ENCODE peak calls at places on chromosomes 16 and 17, in nine cellular contexts. Z is fibroblast of pulmonary artery, N is AG04450, G is heart right ventricle, C is sigmoid colon, R is mesendoderm, Y is cardiac muscle cell, E is Karpas-422, U is AG20443. T is an unnamed sample.

GRCh38 chr16:1342526-1343427 is 8.9 kb downstream of the TSR3 start:
- DNase-seq in Z (peak; percentile 89), N (peak; percentile 43), G (peak; percentile 89), C (peak; percentile 91), R (peak; percentile 98), Y (peak; percentile 83), E (peak; percentile 99), U (peak; percentile 92), T (peak; percentile 86)

GRCh38 chr17:20022701-20023100 is 13.5 kb downstream of the SPECC1 start:
- DNase-seq in Z (no peak), N (no peak), G (no peak), C (no peak), R (no peak), Y (no peak), E (no peak), U (peak; percentile 9), T (no peak)

GRCh38 chr16:5024632-5025031 is 9.1 kb downstream of the NAGPA start:
- DNase-seq in Z (peak; percentile 24), N (no peak), G (no peak), C (no peak), R (no peak), Y (no peak), E (peak; percentile 74), U (no peak), T (peak; percentile 18)

GRCh38 chr17:78974635-78975591 is 4.8 kb downstream of the LGALS3BP start:
- DNase-seq in Z (peak; percentile 80), N (peak; percentile 55), G (peak; percentile 54), C (peak; percentile 93), R (peak; percentile 57), Y (peak; percentile 85), E (peak; percentile 84), U (peak; percentile 86), T (peak; percentile 86)

GRCh38 chr17:49530118-49530517 is 35.0 kb downstream of the NGFR start:
- DNase-seq in Z (no peak), N (no peak), G (no peak), C (no peak), R (no peak), Y (no peak), E (no peak), U (no peak), T (no peak)

GRCh38 chr16:27980919-27981670 is 82.4 kb downstream of the GSG1L start:
- DNase-seq in Z (no peak), N (no peak), G (no peak), C (no peak), R (no peak), Y (no peak), E (no peak), U (no peak), T (no peak)

GRCh38 chr17:67245694-67246397 is 850 bp upstream of the HELZ start:
- DNase-seq in Z (no peak), N (no peak), G (peak; percentile 11), C (no peak), R (peak; percentile 89), Y (no peak), E (peak; percentile 60), U (peak; percentile 33), T (no peak)

GRCh38 chr17:74373838-74374606 is 6.7 kb downstream of the GPR142 start:
- DNase-seq in Z (no peak), N (no peak), G (peak; percentile 27), C (no peak), R (no peak), Y (no peak), E (no peak), U (no peak), T (no peak)

GRCh38 chr17:47172698-47173565 is 16.2 kb downstream of the CDC27 start:
- DNase-seq in Z (peak; percentile 15), N (no peak), G (no peak), C (no peak), R (no peak), Y (peak; percentile 27), E (no peak), U (no peak), T (no peak)

GRCh38 chr17:61106354-61106753 is 293.3 kb upstream of the TBX2 start:
- DNase-seq in Z (no peak), N (no peak), G (no peak), C (no peak), R (no peak), Y (no peak), E (no peak), U (no peak), T (no peak)

GRCh38 chr17:10737168-10737622 is 7.4 kb upstream of the TMEM220 start:
- DNase-seq in Z (peak; percentile 66), N (peak; percentile 24), G (peak; percentile 54), C (peak; percentile 80), R (peak; percentile 70), Y (peak; percentile 74), E (peak; percentile 67), U (peak; percentile 81), T (peak; percentile 44)

GRCh38 chr16:9113707-9114106 is 22.3 kb downstream of the HAPSTR1 start:
- DNase-seq in Z (no peak), N (no peak), G (no peak), C (no peak), R (no peak), Y (no peak), E (no peak), U (no peak), T (no peak)

GRCh38 chr17:77628035-77628434 is 330.5 kb upstream of the TNRC6C start:
- DNase-seq in Z (no peak), N (no peak), G (no peak), C (no peak), R (no peak), Y (no peak), E (no peak), U (no peak), T (no peak)

GRCh38 chr16:19808061-19808621 is 76.5 kb downstream of the GPRC5B start:
- DNase-seq in Z (no peak), N (no peak), G (no peak), C (peak; percentile 36), R (no peak), Y (peak; percentile 40), E (no peak), U (no peak), T (no peak)

GRCh38 chr17:51507444-51507843 is 247.1 kb downstream of the UTP18 start:
- DNase-seq in Z (no peak), N (no peak), G (no peak), C (no peak), R (no peak), Y (no peak), E (peak; percentile 24), U (no peak), T (no peak)

GRCh38 chr17:67628580-67629013 is 89.1 kb upstream of the NOL11 start:
- DNase-seq in Z (peak; percentile 43), N (no peak), G (no peak), C (no peak), R (peak; percentile 51), Y (peak; percentile 38), E (peak; percentile 51), U (peak; percentile 24), T (no peak)

GRCh38 chr17:60724647-60725046 is 47.0 kb downstream of the BCAS3 start:
- DNase-seq in Z (no peak), N (no peak), G (no peak), C (no peak), R (no peak), Y (no peak), E (no peak), U (no peak), T (no peak)

GRCh38 chr16:21946889-21947635 is 6.1 kb upstream of the UQCRC2 start:
- DNase-seq in Z (no peak), N (no peak), G (no peak), C (no peak), R (peak; percentile 6), Y (no peak), E (no peak), U (no peak), T (no peak)

GRCh38 chr17:81035389-81036127 is 607 bp downstream of the BAIAP2 start:
- DNase-seq in Z (no peak), N (no peak), G (no peak), C (no peak), R (no peak), Y (peak; percentile 42), E (no peak), U (peak; percentile 32), T (peak; percentile 14)

GRCh38 chr16:24838554-24839266 is 7.1 kb upstream of the SLC5A11 start:
- DNase-seq in Z (peak; percentile 83), N (no peak), G (no peak), C (no peak), R (no peak), Y (peak; percentile 84), E (no peak), U (peak; percentile 77), T (peak; percentile 62)

GRCh38 chr17:55273579-55274370 is 9.0 kb downstream of the HLF start:
- DNase-seq in Z (no peak), N (no peak), G (peak; percentile 71), C (peak; percentile 93), R (no peak), Y (no peak), E (peak; percentile 4), U (peak; percentile 46), T (peak; percentile 8)

GRCh38 chr17:78557598-78558039 is 19.6 kb downstream of the DNAH17 start:
- DNase-seq in Z (peak; percentile 51), N (no peak), G (no peak), C (no peak), R (peak; percentile 32), Y (peak; percentile 60), E (peak; percentile 77), U (peak; percentile 82), T (peak; percentile 36)

GRCh38 chr17:21676281-21677111 is 15.8 kb upstream of the KCNJ18 start:
- DNase-seq in Z (no peak), N (no peak), G (no peak), C (peak; percentile 65), R (no peak), Y (no peak), E (peak; percentile 25), U (no peak), T (no peak)

GRCh38 chr16:75074920-75075687 is 41.5 kb downstream of the LDHD start:
- DNase-seq in Z (peak; percentile 43), N (no peak), G (no peak), C (no peak), R (no peak), Y (peak; percentile 82), E (peak; percentile 59), U (no peak), T (no peak)

GRCh38 chr16:21560462-21560861 is 38.9 kb upstream of the METTL9 start:
- DNase-seq in Z (no peak), N (no peak), G (no peak), C (peak; percentile 48), R (no peak), Y (no peak), E (no peak), U (no peak), T (no peak)

T was measured in HFFc6.